ENCODE peak calls at places on chromosomes 2 and 18, in six cellular contexts. C is HepG2, J is K562, P is H1, G is GM12878, N is GM12891. M is an unnamed sample.

GRCh38 chr2:3460831-3461544 is 58.3 kb downstream of the ADI1 start:
- DNase-seq in P (no peak), N (no peak), J (no peak), C (no peak), G (no peak), M (no peak)

GRCh38 chr2:29215073-29215472 is 99.9 kb downstream of the CLIP4 start:
- DNase-seq in C (no peak), N (no peak), P (no peak), J (no peak), G (no peak), M (no peak)

GRCh38 chr2:230541934-230542380 is 126.0 kb downstream of the SP100 start:
- DNase-seq in J (no peak), G (peak), C (no peak), P (no peak), N (no peak), M (no peak)

GRCh38 chr2:19748073-19748375 is 153.8 kb downstream of the TTC32 start:
- DNase-seq in N (no peak), G (no peak), C (no peak), J (peak), P (peak), M (no peak)

GRCh38 chr2:526918-527317 is 150.3 kb downstream of the TMEM18 start:
- DNase-seq in P (no peak), C (no peak), G (no peak), J (no peak), N (no peak), M (no peak)

GRCh38 chr2:173347305-173348168 is 7.1 kb upstream of the CDCA7 start:
- DNase-seq in C (peak), N (no peak), J (no peak), P (no peak), G (peak), M (no peak)

GRCh38 chr2:146413086-146413610 is 1431.7 kb upstream of the ACVR2A start:
- DNase-seq in N (no peak), J (no peak), P (no peak), G (no peak), C (no peak), M (no peak)

GRCh38 chr2:66032376-66032775 is 402.5 kb upstream of the MEIS1 start:
- DNase-seq in C (no peak), N (no peak), G (no peak), J (no peak), P (no peak), M (no peak)

GRCh38 chr2:42973771-42974170 is 181.4 kb upstream of the HAAO start:
- DNase-seq in P (no peak), G (no peak), C (no peak), J (no peak), N (no peak), M (no peak)

GRCh38 chr18:63271881-63272299 is 47.7 kb downstream of the BCL2 start:
- DNase-seq in N (no peak), G (no peak), J (no peak), C (no peak), P (no peak), M (no peak)

GRCh38 chr2:63663013-63663864 is 74.5 kb downstream of the MDH1 start:
- DNase-seq in N (no peak), G (no peak), J (no peak), P (no peak), C (no peak), M (no peak)

GRCh38 chr2:63658176-63658968 is 69.6 kb downstream of the MDH1 start:
- DNase-seq in J (no peak), N (no peak), C (no peak), P (no peak), G (no peak), M (no peak)

GRCh38 chr2:63661076-63661475 is 72.3 kb downstream of the MDH1 start:
- DNase-seq in J (no peak), N (no peak), C (no peak), P (no peak), G (no peak), M (no peak)

GRCh38 chr2:63662028-63662804 is 73.5 kb downstream of the MDH1 start:
- DNase-seq in G (no peak), P (no peak), J (no peak), C (no peak), N (no peak), M (no peak)

DNA sequence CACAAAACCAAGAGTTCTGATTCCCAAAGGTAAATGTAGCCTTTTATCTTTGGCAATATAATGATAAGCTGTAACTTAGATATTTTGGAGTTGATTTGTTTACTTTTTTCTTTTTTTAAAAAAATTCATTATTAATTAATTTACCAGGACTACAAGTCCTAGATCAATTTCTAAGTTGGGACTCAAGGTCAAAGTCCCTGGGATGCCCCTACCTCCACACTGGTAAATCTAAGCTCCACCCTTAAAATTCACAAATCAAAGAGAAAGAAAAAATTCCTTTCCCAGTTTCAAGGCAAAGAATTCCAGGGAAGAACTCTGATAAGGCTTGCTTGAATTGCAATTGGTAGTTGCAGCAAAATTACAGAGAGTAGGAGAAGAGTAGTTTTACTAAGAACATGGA is 71.3 kb downstream of the MDH1 start:
- DNase-seq in P (no peak), C (no peak), G (no peak), J (no peak), N (no peak), M (no peak)
- TF ChIP-seq POLR2AphosphoS5 in P (no peak), C (no peak), G (no peak), J (no peak), N (no peak), M (no peak)

GRCh38 chr2:235312571-235312970 is 181.3 kb upstream of the AGAP1 start:
- DNase-seq in J (no peak), N (no peak), P (no peak), C (no peak), G (no peak), M (no peak)

GRCh38 chr2:235305678-235306077 is 188.2 kb upstream of the AGAP1 start:
- DNase-seq in N (no peak), C (no peak), G (no peak), P (no peak), J (no peak), M (no peak)

GRCh38 chr2:235314371-235314915 is 179.4 kb upstream of the AGAP1 start:
- DNase-seq in P (no peak), J (no peak), N (no peak), C (no peak), G (no peak), M (no peak)

GRCh38 chr2:235311044-235311443 is 182.8 kb upstream of the AGAP1 start:
- DNase-seq in J (no peak), G (no peak), P (no peak), N (no peak), C (no peak), M (no peak)
- TF ChIP-seq TAF1 in J (no peak), G (no peak), P (no peak), N (no peak), C (no peak), M (no peak)

GRCh38 chr2:190648289-190649034 is 421 bp upstream of the NAB1 start:
- DNase-seq in C (peak), P (peak), N (peak), G (peak), J (peak), M (peak)

GRCh38 chr2:190649798-190650390 is 1.0 kb downstream of the NAB1 start:
- DNase-seq in P (no peak), N (no peak), C (peak), G (no peak), J (no peak), M (no peak)

GRCh38 chr2:190651413-190651812 is 2.5 kb downstream of the NAB1 start:
- DNase-seq in G (no peak), P (no peak), C (no peak), N (no peak), J (no peak), M (no peak)

GRCh38 chr2:190646780-190647626 is 1.9 kb upstream of the NAB1 start:
- DNase-seq in J (no peak), P (no peak), C (no peak), N (no peak), G (no peak), M (no peak)

GRCh38 chr2:190649035-190649797 is at the start of gene NAB1:
- DNase-seq in P (peak), C (peak), N (peak), J (no peak), G (no peak), M (peak)
- TF ChIP-seq POLR2A in P (no peak), C (no peak), N (no peak), J (no peak), G (peak), M (peak)

DNA sequence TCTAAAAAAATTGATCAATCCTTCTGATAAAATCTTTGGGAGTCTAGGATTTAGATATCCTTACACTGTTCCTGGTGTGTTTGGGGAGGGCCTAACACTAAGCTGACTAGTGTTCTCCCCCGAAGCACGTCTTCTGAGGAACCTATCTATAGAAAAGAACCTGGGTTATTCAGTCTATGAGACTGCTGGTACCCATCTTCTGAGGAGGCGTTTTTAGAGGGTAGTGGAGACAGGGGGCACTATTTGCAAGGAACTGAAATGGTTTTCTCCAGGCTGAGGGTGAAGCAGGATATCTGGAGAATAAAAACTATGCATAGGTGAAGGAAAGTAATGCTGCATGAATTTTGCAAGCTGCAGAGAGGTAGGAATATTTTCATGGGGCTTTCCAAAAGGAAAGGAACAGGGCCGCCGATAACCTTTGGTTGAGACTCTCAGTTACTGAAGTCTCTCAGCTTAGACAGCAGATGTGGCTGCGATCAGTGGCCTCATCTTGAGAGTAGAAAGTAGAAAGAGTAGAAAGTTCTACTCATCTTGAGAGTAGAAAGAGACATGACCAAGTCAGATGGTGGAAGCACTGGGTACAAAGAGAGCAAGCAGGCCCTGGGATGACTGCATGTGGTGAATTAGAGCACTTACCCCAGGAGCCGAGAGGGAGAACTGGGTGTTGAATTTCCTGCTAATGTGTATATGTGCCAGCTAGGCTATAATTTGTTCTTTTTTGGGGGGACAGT is 31.8 kb upstream of the KCNE4 start:
- DNase-seq in G (no peak), N (no peak), C (no peak), P (no peak), J (no peak), M (no peak)
- TF ChIP-seq POLR2AphosphoS5 in G (no peak), N (no peak), C (no peak), P (no peak), J (no peak), M (no peak)

GRCh38 chr2:109213646-109214417 is 84.8 kb downstream of the SH3RF3 start:
- DNase-seq in J (peak), C (no peak), N (no peak), P (no peak), G (peak), M (no peak)
- TF ChIP-seq TAF1 in J (no peak), C (no peak), N (no peak), P (no peak), G (no peak), M (no peak)

M was measured in GM12892.